ENCODE peak calls at places on chromosomes 16 and 17, in four cellular contexts. N is right lobe of liver, D is AG09309, K is NCI-H2029. B is an unnamed sample.
A peak's percentile ranks its signal among the peaks of the same experiment; 100 is the strongest.

GRCh38 chr16:2090819-2091721 is 43.3 kb downstream of the TSC2 start:
- DNase-seq in K (peak; percentile 90), D (no peak), N (peak; percentile 85), B (peak; percentile 89)

GRCh38 chr17:70242781-70243437 is 73.6 kb downstream of the KCNJ2 start:
- DNase-seq in N (no peak), D (no peak), K (no peak), B (no peak)

GRCh38 chr16:56744996-56745640 is 15.2 kb downstream of the NUP93 start:
- DNase-seq in K (no peak), D (no peak), N (no peak), B (no peak)

GRCh38 chr17:80955673-80956306 is 35.9 kb upstream of the CHMP6 start:
- DNase-seq in K (no peak), D (no peak), N (no peak), B (no peak)

GRCh38 chr16:3578610-3579551 is 1.7 kb upstream of the NLRC3 start:
- DNase-seq in K (no peak), D (no peak), N (no peak), B (no peak)

GRCh38 chr17:65359016-65359415 is 202.4 kb downstream of the AXIN2 start:
- DNase-seq in N (no peak), K (no peak), D (peak; percentile 46), B (no peak)

GRCh38 chr17:82412535-82413520 is 5.3 kb upstream of the HEXD start:
- DNase-seq in K (peak; percentile 75), D (no peak), N (no peak), B (no peak)

GRCh38 chr16:57633383-57634064 is 5.1 kb downstream of the ADGRG1 start:
- DNase-seq in D (no peak), K (no peak), N (no peak), B (no peak)

GRCh38 chr17:45578516-45579455 is 88.3 kb upstream of the PLEKHM1 start:
- DNase-seq in K (no peak), D (no peak), N (no peak), B (no peak)

GRCh38 chr17:5565808-5566207 is 18.5 kb downstream of the NLRP1 start:
- DNase-seq in K (no peak), N (no peak), D (no peak), B (no peak)

GRCh38 chr17:82520041-82520910 is 744 bp downstream of the FOXK2 start:
- DNase-seq in N (peak; percentile 33), K (no peak), D (no peak), B (peak; percentile 33)

GRCh38 chr16:2773188-2773968 is 3.7 kb downstream of the ELOB start:
- DNase-seq in K (no peak), D (no peak), N (no peak), B (no peak)

GRCh38 chr16:72937360-72937759 is 110.6 kb downstream of the ZFHX3 start:
- DNase-seq in D (no peak), K (no peak), N (no peak), B (no peak)

GRCh38 chr16:72715267-72715666 is 332.7 kb downstream of the ZFHX3 start:
- DNase-seq in K (no peak), D (no peak), N (no peak), B (no peak)

GRCh38 chr16:28003923-28004322 is 59.6 kb downstream of the GSG1L start:
- DNase-seq in N (no peak), D (no peak), K (no peak), B (no peak)

GRCh38 chr17:14301761-14302401 is 1.0 kb downstream of the HS3ST3B1 start:
- DNase-seq in K (no peak), D (no peak), N (peak; percentile 66), B (peak; percentile 36)

GRCh38 chr17:43434902-43435319 is 36.1 kb downstream of the ARL4D start:
- DNase-seq in K (no peak), N (no peak), D (no peak), B (no peak)

GRCh38 chr16:30660424-30661251 is 2.4 kb downstream of the FBRS start:
- DNase-seq in D (no peak), K (no peak), N (no peak), B (no peak)

GRCh38 chr16:47774661-47775060 is 313.5 kb downstream of the PHKB start:
- DNase-seq in K (peak; percentile 9), D (no peak), N (no peak), B (peak; percentile 4)

GRCh38 chr16:886802-887731 is 83.7 kb downstream of the LMF1 start:
- DNase-seq in D (no peak), N (peak; percentile 13), K (no peak), B (peak; percentile 30)

GRCh38 chr16:83393196-83393981 is 414.4 kb upstream of the HSBP1 start:
- DNase-seq in D (no peak), K (no peak), N (no peak), B (no peak)

GRCh38 chr16:72952404-72953301 is 95.3 kb downstream of the ZFHX3 start:
- DNase-seq in D (peak; percentile 59), N (no peak), K (no peak), B (no peak)

GRCh38 chr17:4143563-4144410 is 790 bp downstream of the CYB5D2 start:
- DNase-seq in N (peak; percentile 92), K (peak; percentile 75), D (peak; percentile 67), B (peak; percentile 85)

GRCh38 chr16:17177242-17177967 is 293.4 kb downstream of the XYLT1 start:
- DNase-seq in D (peak; percentile 28), N (no peak), K (no peak), B (no peak)

GRCh38 chr17:1995321-1996242 is 29.6 kb downstream of the RTN4RL1 start:
- DNase-seq in K (no peak), N (peak; percentile 36), D (no peak), B (no peak)

GRCh38 chr17:17352836-17353624 is 49.9 kb downstream of the NT5M start:
- DNase-seq in D (no peak), K (no peak), N (no peak), B (no peak)

GRCh38 chr17:55056530-55056929 is 88.0 kb downstream of the STXBP4 start:
- DNase-seq in K (peak; percentile 70), D (no peak), N (peak; percentile 27), B (no peak)

GRCh38 chr17:30172560-30172959 is 55.9 kb downstream of the NSRP1 start:
- DNase-seq in D (no peak), N (no peak), K (no peak), B (no peak)

GRCh38 chr16:17827313-17827712 is 356.6 kb upstream of the XYLT1 start:
- DNase-seq in N (no peak), K (no peak), D (peak; percentile 11), B (no peak)

GRCh38 chr17:33987162-33987561 is 267.9 kb upstream of the CCL2 start:
- DNase-seq in D (no peak), N (no peak), K (no peak), B (no peak)

GRCh38 chr17:396788-397187 is 44.2 kb upstream of the RPH3AL start:
- DNase-seq in D (no peak), K (no peak), N (no peak), B (no peak)

GRCh38 chr16:4298761-4299522 is 16.9 kb upstream of the GLIS2 start:
- DNase-seq in N (no peak), K (no peak), D (peak; percentile 69), B (peak; percentile 52)